ENCODE peak calls at places on chromosome 18, in eight cellular contexts. C is EL; G is retina; V is T1000; X is AML-193; A is neuronal stem cell; I is HCEC 1CT; Z is stimulated activated CD4-positive, alpha-beta T cell treated with anti-CD3 and anti-CD28 coated beads, Interleukin-4, amount 100 ng/mL, for 48 hours. W is an unnamed sample.
A peak's percentile ranks its signal among the peaks of the same experiment; 100 is the strongest.

GRCh38 chr18:32889620-32890593 is 117.1 kb upstream of the KLHL14 start:
- DNase-seq in C (no peak), G (no peak), V (no peak), X (no peak), A (no peak), I (no peak), Z (no peak), W (no peak)

GRCh38 chr18:11393486-11393885 is 215.9 kb upstream of the SLC35G4 start:
- DNase-seq in C (peak; percentile 13), G (no peak), V (no peak), X (no peak), A (no peak), I (no peak), Z (no peak), W (no peak)

GRCh38 chr18:3246636-3247242 is 862 bp upstream of the MYL12A start:
- DNase-seq in C (no peak), G (peak; percentile 48), V (no peak), X (no peak), A (no peak), I (no peak), Z (no peak), W (no peak)

GRCh38 chr18:77478619-77479018 is 229.0 kb downstream of the GALR1 start:
- DNase-seq in C (no peak), G (no peak), V (no peak), X (peak; percentile 1), A (no peak), I (no peak), Z (no peak), W (no peak)

GRCh38 chr18:27185025-27185763 is at the start of gene CHST9:
- DNase-seq in C (no peak), G (peak; percentile 43), V (no peak), X (no peak), A (peak; percentile 15), I (no peak), Z (no peak), W (no peak)

GRCh38 chr18:70124139-70124538 is 81.3 kb downstream of the RTTN start:
- DNase-seq in C (no peak), G (no peak), V (no peak), X (no peak), A (no peak), I (no peak), Z (no peak), W (no peak)

GRCh38 chr18:44130365-44130942 is 550.2 kb upstream of the SETBP1 start:
- DNase-seq in C (peak; percentile 23), G (peak; percentile 46), V (no peak), X (peak; percentile 2), A (peak; percentile 57), I (no peak), Z (no peak), W (peak; percentile 39)

GRCh38 chr18:63025251-63025710 is 294.3 kb downstream of the BCL2 start:
- DNase-seq in C (peak; percentile 5), G (peak; percentile 40), V (no peak), X (no peak), A (peak; percentile 21), I (no peak), Z (no peak), W (no peak)

GRCh38 chr18:12307251-12307736 is 747 bp upstream of the TUBB6 start:
- DNase-seq in C (peak; percentile 81), G (peak; percentile 69), V (no peak), X (no peak), A (peak; percentile 53), I (peak; percentile 77), Z (no peak), W (peak; percentile 58)

GRCh38 chr18:250685-251084 is 17.2 kb downstream of the THOC1 start:
- DNase-seq in C (peak; percentile 36), G (no peak), V (no peak), X (no peak), A (no peak), I (peak; percentile 52), Z (no peak), W (no peak)

GRCh38 chr18:43029414-43029813 is 86.1 kb downstream of the RIT2 start:
- DNase-seq in C (no peak), G (no peak), V (no peak), X (no peak), A (no peak), I (no peak), Z (no peak), W (no peak)

GRCh38 chr18:46302866-46303485 is 198.8 kb downstream of the HAUS1 start:
- DNase-seq in C (no peak), G (no peak), V (no peak), X (no peak), A (no peak), I (no peak), Z (no peak), W (no peak)

GRCh38 chr18:35515460-35516130 is 17.8 kb upstream of the INO80C start:
- DNase-seq in C (peak; percentile 15), G (no peak), V (no peak), X (no peak), A (no peak), I (no peak), Z (no peak), W (no peak)

GRCh38 chr18:59377938-59378337 is 18.9 kb upstream of the LMAN1 start:
- DNase-seq in C (no peak), G (no peak), V (no peak), X (no peak), A (no peak), I (no peak), Z (no peak), W (no peak)

GRCh38 chr18:25805323-25805722 is 285.1 kb downstream of the SS18 start:
- DNase-seq in C (peak; percentile 83), G (no peak), V (peak; percentile 33), X (no peak), A (no peak), I (peak; percentile 76), Z (no peak), W (no peak)

GRCh38 chr18:55513199-55513598 is 74.8 kb downstream of the TCF4 start:
- DNase-seq in C (no peak), G (no peak), V (no peak), X (peak; percentile 18), A (no peak), I (peak; percentile 29), Z (no peak), W (no peak)

GRCh38 chr18:77343846-77344527 is 94.3 kb downstream of the GALR1 start:
- DNase-seq in C (no peak), G (no peak), V (no peak), X (no peak), A (no peak), I (no peak), Z (no peak), W (no peak)

GRCh38 chr18:5710235-5710634 is 166.4 kb upstream of the EPB41L3 start:
- DNase-seq in C (no peak), G (no peak), V (no peak), X (no peak), A (no peak), I (no peak), Z (no peak), W (no peak)

GRCh38 chr18:63365909-63366269 is 1.1 kb downstream of the KDSR start:
- DNase-seq in C (peak; percentile 37), G (no peak), V (no peak), X (no peak), A (peak; percentile 1), I (no peak), Z (no peak), W (no peak)

GRCh38 chr18:2680216-2680792 is 24.8 kb downstream of the SMCHD1 start:
- DNase-seq in C (no peak), G (no peak), V (no peak), X (no peak), A (no peak), I (no peak), Z (no peak), W (no peak)

GRCh38 chr18:35467624-35468016 is 30.1 kb downstream of the INO80C start:
- DNase-seq in C (no peak), G (no peak), V (no peak), X (no peak), A (no peak), I (no peak), Z (no peak), W (no peak)

GRCh38 chr18:39105095-39105494 is 1539.5 kb upstream of the CELF4 start:
- DNase-seq in C (no peak), G (no peak), V (no peak), X (no peak), A (no peak), I (no peak), Z (no peak), W (no peak)

GRCh38 chr18:26549103-26549485 is 741 bp upstream of the KCTD1 start:
- DNase-seq in C (peak; percentile 59), G (no peak), V (peak; percentile 45), X (no peak), A (peak; percentile 48), I (peak; percentile 35), Z (no peak), W (no peak)

GRCh38 chr18:48263913-48264506 is 145.2 kb downstream of the ZBTB7C start:
- DNase-seq in C (no peak), G (peak; percentile 60), V (no peak), X (no peak), A (no peak), I (no peak), Z (no peak), W (no peak)

GRCh38 chr18:56188521-56188920 is 449.9 kb downstream of the TXNL1 start:
- DNase-seq in C (no peak), G (no peak), V (no peak), X (no peak), A (no peak), I (no peak), Z (no peak), W (no peak)